ENCODE peak calls at places on chromosome 6, in four cellular contexts. H, N, E and Z are unnamed samples.

GRCh38 chr6:133635447-133635846 is 253.5 kb upstream of the TCF21 start:
- DNase-seq in H (no peak), E (no peak), N (no peak), Z (no peak)

GRCh38 chr6:55239099-55239498 is 64.8 kb downstream of the HCRTR2 start:
- DNase-seq in N (no peak), H (no peak), E (no peak), Z (peak)

GRCh38 chr6:142279350-142280180 is 22.2 kb upstream of the ADGRG6 start:
- DNase-seq in H (no peak), N (no peak), E (no peak), Z (no peak)

GRCh38 chr6:41371461-41371991 is 36.1 kb downstream of the NCR2 start:
- DNase-seq in H (peak), E (no peak), N (peak), Z (peak)

GRCh38 chr6:28336284-28337024 is 506 bp upstream of the ZSCAN31 start:
- DNase-seq in H (no peak), E (peak), N (no peak), Z (peak)

GRCh38 chr6:68279793-68280557 is 355.1 kb upstream of the ADGRB3 start:
- DNase-seq in H (no peak), E (no peak), N (no peak), Z (no peak)

GRCh38 chr6:52598123-52598823 is 21.4 kb upstream of the TRAM2 start:
- DNase-seq in E (no peak), H (peak), N (peak), Z (peak)

GRCh38 chr6:1554241-1554880 is 55.4 kb upstream of the FOXC1 start:
- DNase-seq in H (no peak), N (no peak), E (no peak), Z (no peak)

GRCh38 chr6:116073765-116074450 is 13.2 kb upstream of the FRK start:
- DNase-seq in N (no peak), E (no peak), H (no peak), Z (peak)

GRCh38 chr6:127463056-127463455 is 3.9 kb upstream of the KIAA0408 start:
- DNase-seq in H (no peak), E (no peak), N (no peak), Z (no peak)

GRCh38 chr6:31769684-31770371 is 7.3 kb downstream of the VWA7 start:
- DNase-seq in E (peak), N (peak), H (no peak), Z (peak)

GRCh38 chr6:24831771-24832718 is 33.3 kb upstream of the ARMH2 start:
- DNase-seq in H (no peak), E (no peak), N (no peak), Z (no peak)

GRCh38 chr6:133568970-133569889 is 319.7 kb upstream of the TCF21 start:
- DNase-seq in E (no peak), N (peak), H (peak), Z (peak)

GRCh38 chr6:133396225-133396624 is 155.1 kb downstream of the EYA4 start:
- DNase-seq in N (no peak), E (no peak), H (no peak), Z (no peak)

GRCh38 chr6:124535746-124536145 is 426.5 kb upstream of the RNF217 start:
- DNase-seq in N (no peak), E (no peak), H (no peak), Z (no peak)

GRCh38 chr6:67863346-67863745 is 771.7 kb upstream of the ADGRB3 start:
- DNase-seq in E (no peak), H (no peak), N (no peak), Z (no peak)

GRCh38 chr6:53960311-53960710 is 150.9 kb upstream of the MLIP start:
- DNase-seq in E (no peak), H (no peak), N (no peak), Z (no peak)

GRCh38 chr6:81451787-81452186 is 300.7 kb downstream of the TENT5A start:
- DNase-seq in E (no peak), N (no peak), H (no peak), Z (peak)

GRCh38 chr6:83160167-83160566 is 32.9 kb downstream of the PGM3 start:
- DNase-seq in H (no peak), E (no peak), N (no peak), Z (no peak)

GRCh38 chr6:139161817-139162284 is 27.0 kb downstream of the HECA start:
- DNase-seq in H (no peak), N (no peak), E (peak), Z (no peak)

GRCh38 chr6:5190467-5190866 is 70.3 kb downstream of the LYRM4 start:
- DNase-seq in N (no peak), E (no peak), H (no peak), Z (peak)

GRCh38 chr6:26544473-26544872 is 6.3 kb downstream of the HMGN4 start:
- DNase-seq in E (no peak), H (no peak), N (no peak), Z (no peak)

GRCh38 chr6:147077251-147077650 is 127.0 kb upstream of the STXBP5 start:
- DNase-seq in H (no peak), N (no peak), E (no peak), Z (no peak)

GRCh38 chr6:130293800-130294199 is 71.0 kb upstream of the SAMD3 start:
- DNase-seq in H (no peak), N (peak), E (peak), Z (peak)

GRCh38 chr6:54109611-54110010 is 1.6 kb upstream of the MLIP start:
- DNase-seq in E (no peak), N (no peak), H (no peak), Z (no peak)

GRCh38 chr6:15607603-15608002 is 55.2 kb downstream of the DTNBP1 start:
- DNase-seq in H (no peak), N (no peak), E (no peak), Z (no peak)

GRCh38 chr6:163260911-163261310 is 153.6 kb upstream of the QKI start:
- DNase-seq in H (no peak), E (no peak), N (no peak), Z (no peak)

GRCh38 chr6:85580104-85580877 is 13.4 kb downstream of the SNX14 start:
- DNase-seq in E (no peak), H (no peak), N (no peak), Z (peak)

GRCh38 chr6:139644821-139645220 is 270.4 kb upstream of the CITED2 start:
- DNase-seq in H (no peak), E (no peak), N (no peak), Z (no peak)

GRCh38 chr6:27038498-27038897 is 209.0 kb upstream of the PRSS16 start:
- DNase-seq in N (no peak), H (no peak), E (no peak), Z (no peak)

GRCh38 chr6:149127212-149127611 is 190.3 kb upstream of the TAB2 start:
- DNase-seq in N (no peak), E (no peak), H (no peak), Z (no peak)

GRCh38 chr6:159098636-159099106 is 53.9 kb upstream of the TAGAP start:
- DNase-seq in H (no peak), N (no peak), E (peak), Z (no peak)

GRCh38 chr6:43489277-43490072 is 12.1 kb downstream of the TJAP1 start:
- DNase-seq in E (no peak), H (no peak), N (no peak), Z (no peak)

GRCh38 chr6:20203561-20204528 is 8.4 kb downstream of the MBOAT1 start:
- DNase-seq in N (no peak), E (no peak), H (no peak), Z (peak)